ENCODE peak calls at places on chromosomes 2 and 18, in four cellular contexts. One of them, this sample, is unnamed. For H3K4me1, the result is how much of the 10 kb centered on the place peaks cover.

GRCh38 chr18:48941672-48942071 is 9.1 kb downstream of the SMAD7 start:
- DNase-seq in PC-9: no peak
- DNase-seq in OCI-LY7: no peak
- DNase-seq in left ventricle myocardium inferior: no peak
- DNase-seq in this sample: no peak

GRCh38 chr2:8006181-8006580 is 675.7 kb upstream of the ID2 start:
- DNase-seq in left ventricle myocardium inferior: no peak
- DNase-seq in OCI-LY7: no peak
- DNase-seq in PC-9: no peak
- DNase-seq in this sample: no peak

GRCh38 chr18:42929857-42930256 is 185.6 kb downstream of the RIT2 start:
- DNase-seq in PC-9: no peak
- DNase-seq in left ventricle myocardium inferior: no peak
- DNase-seq in OCI-LY7: no peak
- DNase-seq in this sample: no peak

GRCh38 chr2:12619975-12620374 is 96.8 kb upstream of the TRIB2 start:
- DNase-seq in OCI-LY7: no peak
- DNase-seq in PC-9: peak
- DNase-seq in left ventricle myocardium inferior: no peak
- DNase-seq in this sample: peak

GRCh38 chr18:36403896-36404824 is 106.6 kb downstream of the FHOD3 start:
- DNase-seq in PC-9: peak
- DNase-seq in OCI-LY7: no peak
- DNase-seq in left ventricle myocardium inferior: no peak
- DNase-seq in this sample: no peak

GRCh38 chr2:185456517-185456916 is 282.1 kb upstream of the FSIP2 start:
- DNase-seq in PC-9: no peak
- DNase-seq in OCI-LY7: no peak
- DNase-seq in left ventricle myocardium inferior: no peak
- DNase-seq in this sample: no peak

GRCh38 chr2:215695876-215696275 is 260.0 kb upstream of the FN1 start:
- DNase-seq in OCI-LY7: no peak
- DNase-seq in left ventricle myocardium inferior: no peak
- DNase-seq in PC-9: no peak
- DNase-seq in this sample: no peak

GRCh38 chr18:76445275-76445674 is 49.8 kb downstream of the ZNF516 start:
- DNase-seq in PC-9: no peak
- DNase-seq in left ventricle myocardium inferior: no peak
- DNase-seq in OCI-LY7: no peak
- DNase-seq in this sample: no peak

GRCh38 chr2:102226612-102227351 is 40.0 kb downstream of the IL1RL2 start:
- DNase-seq in left ventricle myocardium inferior: no peak
- DNase-seq in OCI-LY7: no peak
- DNase-seq in PC-9: no peak
- DNase-seq in this sample: no peak

GRCh38 chr2:68156419-68156818 is 1.3 kb upstream of the PNO1 start:
- DNase-seq in left ventricle myocardium inferior: no peak
- DNase-seq in PC-9: no peak
- DNase-seq in OCI-LY7: no peak
- DNase-seq in this sample: no peak

GRCh38 chr2:51657849-51658248 is 625.9 kb upstream of the NRXN1 start:
- DNase-seq in OCI-LY7: no peak
- DNase-seq in PC-9: no peak
- DNase-seq in left ventricle myocardium inferior: no peak
- DNase-seq in this sample: no peak

GRCh38 chr2:205460217-205460616 is 222.1 kb upstream of the NRP2 start:
- DNase-seq in OCI-LY7: no peak
- DNase-seq in PC-9: no peak
- DNase-seq in left ventricle myocardium inferior: no peak
- DNase-seq in this sample: no peak

GRCh38 chr2:20633794-20634259 is 17.1 kb downstream of the HS1BP3 start:
- DNase-seq in OCI-LY7: no peak
- DNase-seq in left ventricle myocardium inferior: peak
- DNase-seq in PC-9: peak
- DNase-seq in this sample: no peak
- H3K27ac ChIP-seq in OCI-LY7: no peak
- H3K27ac ChIP-seq in left ventricle myocardium inferior: peak
- H3K27ac ChIP-seq in PC-9: peak
- H3K27ac ChIP-seq in this sample: peak

GRCh38 chr2:137655812-137656211 is 308.5 kb upstream of the HNMT start:
- DNase-seq in left ventricle myocardium inferior: no peak
- DNase-seq in PC-9: no peak
- DNase-seq in OCI-LY7: no peak
- DNase-seq in this sample: no peak
- TF ChIP-seq CTCF in left ventricle myocardium inferior: no peak
- TF ChIP-seq CTCF in PC-9: no peak
- TF ChIP-seq CTCF in OCI-LY7: no peak
- TF ChIP-seq CTCF in this sample: no peak

GRCh38 chr2:24339856-24340262 is 20.5 kb downstream of the ITSN2 start:
- DNase-seq in OCI-LY7: no peak
- DNase-seq in left ventricle myocardium inferior: no peak
- DNase-seq in PC-9: no peak
- DNase-seq in this sample: no peak

GRCh38 chr2:24345937-24346336 is 14.4 kb downstream of the ITSN2 start:
- DNase-seq in PC-9: no peak
- DNase-seq in left ventricle myocardium inferior: no peak
- DNase-seq in OCI-LY7: no peak
- DNase-seq in this sample: no peak

GRCh38 chr2:24342110-24342910 is 18.0 kb downstream of the ITSN2 start:
- DNase-seq in PC-9: no peak
- DNase-seq in left ventricle myocardium inferior: no peak
- DNase-seq in OCI-LY7: peak
- DNase-seq in this sample: no peak

GRCh38 chr2:24337958-24338357 is 22.4 kb downstream of the ITSN2 start:
- DNase-seq in PC-9: no peak
- DNase-seq in left ventricle myocardium inferior: no peak
- DNase-seq in OCI-LY7: no peak
- DNase-seq in this sample: no peak

GRCh38 chr2:24343225-24343882 is 17.0 kb downstream of the ITSN2 start:
- DNase-seq in left ventricle myocardium inferior: no peak
- DNase-seq in PC-9: no peak
- DNase-seq in OCI-LY7: no peak
- DNase-seq in this sample: no peak
- H3K4me1 ChIP-seq in left ventricle myocardium inferior: half or more
- H3K4me1 ChIP-seq in PC-9: under half
- H3K4me1 ChIP-seq in OCI-LY7: under half
- H3K4me1 ChIP-seq in this sample: half or more

GRCh38 chr2:26269571-26270170 is 24.9 kb downstream of the HADHB start:
- DNase-seq in left ventricle myocardium inferior: no peak
- DNase-seq in OCI-LY7: peak
- DNase-seq in PC-9: no peak
- DNase-seq in this sample: no peak

GRCh38 chr2:26268184-26268583 is 23.4 kb downstream of the HADHB start:
- DNase-seq in PC-9: no peak
- DNase-seq in left ventricle myocardium inferior: no peak
- DNase-seq in OCI-LY7: no peak
- DNase-seq in this sample: no peak

GRCh38 chr2:26273501-26273900 is 28.8 kb downstream of the HADHB start:
- DNase-seq in left ventricle myocardium inferior: no peak
- DNase-seq in OCI-LY7: no peak
- DNase-seq in PC-9: no peak
- DNase-seq in this sample: no peak

GRCh38 chr2:26274058-26274613 is 29.4 kb downstream of the HADHB start:
- DNase-seq in left ventricle myocardium inferior: no peak
- DNase-seq in PC-9: peak
- DNase-seq in OCI-LY7: no peak
- DNase-seq in this sample: peak

GRCh38 chr2:26270363-26270762 is 25.6 kb downstream of the HADHB start:
- DNase-seq in left ventricle myocardium inferior: no peak
- DNase-seq in OCI-LY7: no peak
- DNase-seq in PC-9: no peak
- DNase-seq in this sample: no peak
- H3K27ac ChIP-seq in left ventricle myocardium inferior: peak
- H3K27ac ChIP-seq in OCI-LY7: peak
- H3K27ac ChIP-seq in PC-9: no peak
- H3K27ac ChIP-seq in this sample: no peak

GRCh38 chr2:95730813-95731212 is 139.0 kb downstream of the TRIM43 start:
- DNase-seq in PC-9: no peak
- DNase-seq in left ventricle myocardium inferior: no peak
- DNase-seq in OCI-LY7: no peak
- DNase-seq in this sample: no peak

GRCh38 chr2:95729556-95729955 is 137.8 kb downstream of the TRIM43 start:
- DNase-seq in OCI-LY7: no peak
- DNase-seq in PC-9: no peak
- DNase-seq in left ventricle myocardium inferior: no peak
- DNase-seq in this sample: no peak

GRCh38 chr2:95728878-95729511 is 137.2 kb downstream of the TRIM43 start:
- DNase-seq in OCI-LY7: peak
- DNase-seq in left ventricle myocardium inferior: peak
- DNase-seq in PC-9: peak
- DNase-seq in this sample: peak
- TF ChIP-seq CTCF in OCI-LY7: peak
- TF ChIP-seq CTCF in left ventricle myocardium inferior: peak
- TF ChIP-seq CTCF in PC-9: peak
- TF ChIP-seq CTCF in this sample: peak

GRCh38 chr2:46914578-46915230 is 902 bp downstream of the MCFD2 start:
- DNase-seq in PC-9: peak
- DNase-seq in OCI-LY7: no peak
- DNase-seq in left ventricle myocardium inferior: no peak
- DNase-seq in this sample: no peak
- H3K4me1 ChIP-seq in PC-9: half or more
- H3K4me1 ChIP-seq in OCI-LY7: under half
- H3K4me1 ChIP-seq in left ventricle myocardium inferior: half or more
- H3K4me1 ChIP-seq in this sample: half or more

GRCh38 chr18:7575465-7576026 is 8.4 kb downstream of the PTPRM start:
- DNase-seq in PC-9: no peak
- DNase-seq in left ventricle myocardium inferior: no peak
- DNase-seq in OCI-LY7: no peak
- DNase-seq in this sample: no peak
- H3K27ac ChIP-seq in PC-9: peak
- H3K27ac ChIP-seq in left ventricle myocardium inferior: peak
- H3K27ac ChIP-seq in OCI-LY7: no peak
- H3K27ac ChIP-seq in this sample: no peak

GRCh38 chr2:84840306-84840705 is 40.6 kb downstream of the TRABD2A start:
- DNase-seq in left ventricle myocardium inferior: no peak
- DNase-seq in PC-9: no peak
- DNase-seq in OCI-LY7: no peak
- DNase-seq in this sample: no peak
- TF ChIP-seq CTCF in left ventricle myocardium inferior: no peak
- TF ChIP-seq CTCF in PC-9: no peak
- TF ChIP-seq CTCF in OCI-LY7: no peak
- TF ChIP-seq CTCF in this sample: no peak

DNA sequence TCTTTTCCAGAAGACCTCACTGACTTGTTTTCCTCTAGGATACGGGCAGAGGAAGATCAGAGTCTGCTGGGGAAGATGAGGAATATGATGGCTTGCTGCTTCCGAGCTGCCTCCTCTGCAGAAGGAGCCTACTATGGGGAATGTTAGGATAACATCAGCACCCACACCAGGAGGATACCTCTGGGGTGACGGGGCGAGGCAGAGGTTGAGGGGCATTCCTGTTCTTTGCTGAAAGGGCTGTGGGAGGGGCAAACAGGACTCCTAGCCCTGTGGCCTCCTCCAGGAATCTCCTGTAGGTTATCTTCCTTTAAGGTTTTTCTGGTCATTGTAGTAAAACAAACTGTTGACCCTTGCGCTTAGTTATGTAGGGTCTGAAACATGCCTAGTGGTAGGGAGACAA is 102.5 kb downstream of the CRIM1 start:
- DNase-seq in left ventricle myocardium inferior: no peak
- DNase-seq in PC-9: no peak
- DNase-seq in OCI-LY7: no peak
- DNase-seq in this sample: no peak
- H3K4me1 ChIP-seq in left ventricle myocardium inferior: half or more
- H3K4me1 ChIP-seq in PC-9: under half
- H3K4me1 ChIP-seq in OCI-LY7: under half
- H3K4me1 ChIP-seq in this sample: half or more

DNA sequence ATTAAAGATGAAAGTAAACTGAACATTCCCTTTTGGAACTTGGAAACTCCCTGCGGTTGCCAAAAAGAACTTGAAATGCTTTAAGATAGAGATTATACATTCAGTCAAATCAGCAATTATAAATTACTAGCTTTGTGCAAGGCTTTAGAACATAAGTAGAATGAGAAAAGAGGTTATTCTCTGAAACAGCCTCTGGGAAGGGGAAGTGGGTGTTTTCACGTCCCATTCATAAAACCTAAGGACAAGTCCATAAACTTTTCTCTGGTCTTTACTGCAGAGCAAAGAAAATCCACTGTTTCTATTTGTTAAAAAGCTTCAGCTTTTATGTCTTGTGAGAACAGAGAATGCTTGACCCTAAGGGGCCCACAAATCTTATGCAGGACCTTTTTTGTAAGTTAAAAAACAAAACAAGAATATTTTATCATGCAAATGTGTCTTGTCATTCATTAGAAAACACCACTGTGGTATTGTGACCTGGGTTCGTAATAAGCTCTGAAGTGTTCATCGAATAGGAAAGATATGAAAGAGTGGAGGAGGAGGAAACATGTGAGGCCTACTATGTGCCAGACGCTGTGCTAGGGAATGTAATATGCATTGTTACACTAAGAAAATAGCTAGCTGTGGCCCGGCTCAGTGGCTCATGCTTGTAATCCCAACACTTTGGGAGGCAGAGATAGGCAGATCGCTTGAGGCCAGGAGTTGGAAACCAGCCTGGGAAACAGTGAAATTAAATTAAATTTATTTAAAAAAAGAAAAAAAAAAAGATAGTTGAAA is 49.4 kb upstream of the ZNF397 start:
- DNase-seq in left ventricle myocardium inferior: no peak
- DNase-seq in OCI-LY7: no peak
- DNase-seq in PC-9: no peak
- DNase-seq in this sample: no peak
- H3K27ac ChIP-seq in left ventricle myocardium inferior: no peak
- H3K27ac ChIP-seq in OCI-LY7: no peak
- H3K27ac ChIP-seq in PC-9: no peak
- H3K27ac ChIP-seq in this sample: no peak